ENCODE peak calls at places on chromosomes 1 and 21, in seven cellular contexts. Z is mesothelial cell of epicardium, G is ELF-1, O is fibroblast of mammary gland, E is fibroblast of gingiva, Q is GDM1, C is IMR-90. J is an unnamed sample.

GRCh38 chr1:145978860-145979745 is 14.6 kb downstream of the POLR3GL start:
- DNase-seq in Q (peak), Z (peak), O (peak), C (peak), G (peak), E (peak), J (peak)

GRCh38 chr1:6028042-6028895 is 17.4 kb upstream of the KCNAB2 start:
- DNase-seq in O (peak), Q (peak), G (no peak), Z (no peak), E (no peak), C (peak), J (no peak)

GRCh38 chr1:37945743-37946702 is 830 bp downstream of the INPP5B start:
- DNase-seq in E (peak), Q (no peak), O (peak), Z (no peak), G (no peak), C (peak), J (peak)

GRCh38 chr1:204262506-204263239 is 48.9 kb upstream of the GOLT1A start:
- DNase-seq in G (no peak), C (no peak), Q (no peak), E (no peak), Z (no peak), O (no peak), J (no peak)

GRCh38 chr1:205547932-205548827 is 43.7 kb downstream of the CDK18 start:
- DNase-seq in C (no peak), Z (no peak), E (no peak), O (no peak), G (no peak), Q (no peak), J (no peak)

GRCh38 chr1:198749279-198749678 is 110.4 kb downstream of the PTPRC start:
- DNase-seq in G (no peak), Q (no peak), O (peak), C (peak), Z (no peak), E (no peak), J (no peak)

GRCh38 chr1:109782514-109782913 is 18.8 kb upstream of the EPS8L3 start:
- DNase-seq in E (no peak), G (peak), C (peak), Z (no peak), O (no peak), Q (no peak), J (no peak)

GRCh38 chr1:88730132-88730675 is 46.1 kb downstream of the PKN2 start:
- DNase-seq in Q (peak), C (no peak), G (no peak), E (no peak), O (no peak), Z (no peak), J (no peak)

GRCh38 chr1:222009105-222009730 is 267.3 kb upstream of the DUSP10 start:
- DNase-seq in E (no peak), G (no peak), C (no peak), Q (no peak), O (peak), Z (no peak), J (peak)

GRCh38 chr1:114609826-114610225 is 28.4 kb upstream of the BCAS2 start:
- DNase-seq in E (no peak), Q (no peak), G (no peak), O (no peak), Z (no peak), C (no peak), J (no peak)

GRCh38 chr1:155970531-155971167 is 7.7 kb downstream of the ARHGEF2 start:
- DNase-seq in C (peak), O (peak), E (peak), Q (peak), Z (no peak), G (peak), J (peak)

GRCh38 chr1:39129514-39129913 is 75.0 kb upstream of the MACF1 start:
- DNase-seq in Z (no peak), G (no peak), C (peak), O (peak), E (no peak), Q (no peak), J (peak)

GRCh38 chr1:113981962-113982931 is 3.0 kb downstream of the OLFML3 start:
- DNase-seq in Z (no peak), C (peak), E (peak), O (peak), Q (no peak), G (peak), J (peak)

GRCh38 chr1:61253059-61253735 is 170.8 kb downstream of the NFIA start:
- DNase-seq in E (peak), Z (no peak), C (peak), Q (no peak), G (no peak), O (peak), J (no peak)

GRCh38 chr21:43937051-43937832 is 72.2 kb downstream of the AGPAT3 start:
- DNase-seq in Z (no peak), O (no peak), G (no peak), E (no peak), C (no peak), Q (no peak), J (no peak)

GRCh38 chr1:25647863-25648262 is 31.3 kb downstream of the MAN1C1 start:
- DNase-seq in Q (no peak), Z (no peak), G (no peak), C (no peak), E (no peak), O (no peak), J (no peak)

GRCh38 chr1:8889925-8890785 is 11.7 kb upstream of the ENO1 start:
- DNase-seq in Q (no peak), Z (no peak), G (peak), O (peak), C (peak), E (peak), J (peak)

GRCh38 chr1:19651141-19651737 is 7.1 kb downstream of the NBL1 start:
- DNase-seq in C (peak), Q (no peak), Z (no peak), G (peak), E (peak), O (peak), J (peak)

GRCh38 chr1:67193700-67194099 is 27.4 kb downstream of the IL23R start:
- DNase-seq in Q (no peak), C (no peak), O (no peak), E (no peak), Z (no peak), G (no peak), J (no peak)

GRCh38 chr21:44568667-44569556 is 4.6 kb upstream of the KRTAP10-4 start:
- DNase-seq in C (no peak), Q (no peak), O (no peak), E (no peak), G (no peak), Z (no peak), J (no peak)

GRCh38 chr1:199550384-199551067 is 477.0 kb upstream of the NR5A2 start:
- DNase-seq in C (peak), Z (no peak), Q (peak), O (peak), E (peak), G (no peak), J (peak)

GRCh38 chr21:44433791-44434567 is 21.3 kb upstream of the LRRC3 start:
- DNase-seq in Q (no peak), Z (no peak), E (no peak), C (no peak), O (no peak), G (no peak), J (no peak)

GRCh38 chr1:216632980-216633379 is 90.2 kb downstream of the ESRRG start:
- DNase-seq in G (no peak), Z (no peak), C (no peak), E (no peak), O (no peak), Q (no peak), J (no peak)

GRCh38 chr1:169484683-169485426 is 889 bp downstream of the SLC19A2 start:
- DNase-seq in Z (no peak), C (peak), G (peak), E (peak), O (peak), Q (no peak), J (peak)

GRCh38 chr1:200075938-200076546 is 48.5 kb downstream of the NR5A2 start:
- DNase-seq in O (peak), E (peak), C (peak), Q (no peak), Z (no peak), G (no peak), J (peak)

GRCh38 chr1:15786581-15786980 is 20.9 kb downstream of the UQCRHL start:
- DNase-seq in Z (no peak), C (peak), G (no peak), E (no peak), O (peak), Q (no peak), J (no peak)

GRCh38 chr1:94753171-94753972 is 66.8 kb upstream of the SLC44A3 start:
- DNase-seq in G (peak), C (peak), E (no peak), O (no peak), Z (no peak), Q (no peak), J (no peak)

GRCh38 chr1:196558424-196558823 is 49.8 kb downstream of the KCNT2 start:
- DNase-seq in Q (no peak), C (peak), O (peak), G (no peak), Z (no peak), E (peak), J (no peak)

GRCh38 chr21:43789276-43790052 is at the start of gene RRP1:
- DNase-seq in G (peak), Z (peak), C (peak), Q (peak), O (peak), E (peak), J (peak)

GRCh38 chr1:51661081-51661518 is 44.2 kb downstream of the OSBPL9 start:
- DNase-seq in Q (no peak), O (peak), Z (no peak), C (peak), E (peak), G (no peak), J (peak)

GRCh38 chr1:245585252-245585959 is 430.6 kb downstream of the KIF26B start:
- DNase-seq in Q (no peak), O (peak), E (no peak), Z (no peak), C (peak), G (no peak), J (no peak)

GRCh38 chr1:234701737-234702341 is 91.9 kb upstream of the IRF2BP2 start:
- DNase-seq in G (no peak), C (no peak), E (no peak), O (peak), Q (no peak), Z (no peak), J (no peak)

GRCh38 chr1:205576805-205577761 is 54.7 kb downstream of the ELK4 start:
- DNase-seq in E (no peak), C (no peak), O (no peak), Z (no peak), Q (no peak), G (no peak), J (no peak)

GRCh38 chr1:212229654-212230053 is 55.6 kb upstream of the PPP2R5A start:
- DNase-seq in E (no peak), Z (no peak), Q (no peak), O (peak), G (no peak), C (peak), J (no peak)

J was measured in left kidney.